ENCODE peak calls at places on chromosomes 2 and 18, in five cellular contexts. R is activated CD4-positive, alpha-beta memory T cell treated with anti-CD3 and anti-CD28 coated beads for 36 hours; B is KBM-7; U is A549; T is endothelial cell. M is an unnamed sample.

GRCh38 chr2:86223682-86224560 is 24.7 kb downstream of the MRPL35 start:
- DNase-seq in B (no peak), U (no peak), R (no peak), T (no peak), M (no peak)

GRCh38 chr18:55768255-55768654 is 180.3 kb upstream of the TCF4 start:
- DNase-seq in B (no peak), T (no peak), U (no peak), R (no peak), M (no peak)

GRCh38 chr18:46607926-46608325 is 49.1 kb downstream of the LOXHD1 start:
- DNase-seq in B (no peak), U (no peak), R (no peak), T (no peak), M (no peak)

GRCh38 chr2:131005229-131005935 is 87.9 kb downstream of the FAM168B start:
- DNase-seq in T (no peak), R (no peak), B (no peak), U (no peak), M (no peak)

GRCh38 chr2:44201648-44202047 is 33.0 kb downstream of the PPM1B start:
- DNase-seq in U (no peak), B (no peak), R (no peak), T (no peak), M (no peak)

GRCh38 chr2:47048801-47049480 is 106.2 kb downstream of the STPG4 start:
- DNase-seq in U (no peak), T (no peak), B (no peak), R (no peak), M (no peak)

GRCh38 chr2:17892726-17893534 is 14.5 kb downstream of the KCNS3 start:
- DNase-seq in U (no peak), T (no peak), R (no peak), B (no peak), M (peak)

GRCh38 chr2:81324046-81324445 is 1019.5 kb upstream of the LRRTM1 start:
- DNase-seq in T (peak), B (peak), R (no peak), U (no peak), M (peak)

GRCh38 chr2:205324355-205324754 is 357.9 kb upstream of the NRP2 start:
- DNase-seq in R (no peak), B (no peak), T (no peak), U (no peak), M (no peak)

GRCh38 chr2:237118025-237118424 is 32.3 kb downstream of the COPS8 start:
- DNase-seq in B (no peak), T (no peak), U (no peak), R (no peak), M (no peak)

GRCh38 chr2:28412625-28413151 is 20.0 kb downstream of the FOSL2 start:
- DNase-seq in U (no peak), B (no peak), T (no peak), R (no peak), M (no peak)

GRCh38 chr2:192657364-192657763 is 462.6 kb upstream of the TMEFF2 start:
- DNase-seq in B (no peak), T (no peak), U (no peak), R (no peak), M (no peak)

GRCh38 chr2:237456200-237456731 is 30.8 kb upstream of the MLPH start:
- DNase-seq in T (no peak), B (peak), U (no peak), R (no peak), M (no peak)

GRCh38 chr18:9431296-9431695 is 44.0 kb upstream of the RALBP1 start:
- DNase-seq in R (no peak), U (no peak), B (no peak), T (no peak), M (no peak)

GRCh38 chr2:20625920-20626697 is 24.8 kb downstream of the HS1BP3 start:
- DNase-seq in B (no peak), T (no peak), R (no peak), U (no peak), M (no peak)

GRCh38 chr2:240881913-240882312 is 13.3 kb downstream of the AGXT start:
- DNase-seq in T (no peak), U (no peak), B (no peak), R (no peak), M (no peak)

GRCh38 chr18:49022311-49023280 is 71.8 kb upstream of the SMAD7 start:
- DNase-seq in R (no peak), B (no peak), U (no peak), T (no peak), M (no peak)

GRCh38 chr2:134203175-134203574 is 50.7 kb upstream of the MGAT5 start:
- DNase-seq in T (no peak), R (no peak), U (no peak), B (no peak), M (no peak)

GRCh38 chr2:204670124-204670523 is 124.8 kb downstream of the PARD3B start:
- DNase-seq in R (no peak), U (no peak), T (no peak), B (no peak), M (peak)

GRCh38 chr2:46329803-46330775 is 32.9 kb downstream of the EPAS1 start:
- DNase-seq in U (peak), B (no peak), R (no peak), T (no peak), M (no peak)

GRCh38 chr2:212282596-212283330 is 255.8 kb downstream of the ERBB4 start:
- DNase-seq in R (no peak), U (no peak), T (no peak), B (no peak), M (no peak)

M was measured in HAP-1.